ENCODE peak calls at places on chromosomes 3 and 15, in five cellular contexts. One of them, this sample, is unnamed.

GRCh38 chr3:159884661-159885402 is 103.8 kb upstream of the IL12A start:
- DNase-seq in adrenal gland: no peak
- DNase-seq in GM10248: peak; percentile 58
- DNase-seq in activated T-helper 2 cell treated with anti-CD3 and anti-CD28 coated beads, Interferon-gamma antibody, Interleukin-2, Interleukin-4, amounts not matched to agents 10 μg/mL and 5 μg/mL and 100 μg/mL, durations not matched to agents 14 hours and 24 hours and 36 hours: no peak
- DNase-seq in NCI-H2081 treated with DMSO at 0.1 percent for 48 hours: no peak
- DNase-seq in this sample: peak; percentile 3

GRCh38 chr3:51937611-51938450 is 3.9 kb downstream of the RRP9 start:
- DNase-seq in GM10248: no peak
- DNase-seq in adrenal gland: no peak
- DNase-seq in NCI-H2081 treated with DMSO at 0.1 percent for 48 hours: no peak
- DNase-seq in activated T-helper 2 cell treated with anti-CD3 and anti-CD28 coated beads, Interferon-gamma antibody, Interleukin-2, Interleukin-4, amounts not matched to agents 10 μg/mL and 5 μg/mL and 100 μg/mL, durations not matched to agents 14 hours and 24 hours and 36 hours: no peak
- DNase-seq in this sample: no peak

GRCh38 chr3:196422976-196423781 is 9.0 kb downstream of the UBXN7 start:
- DNase-seq in GM10248: no peak
- DNase-seq in adrenal gland: peak; percentile 54
- DNase-seq in activated T-helper 2 cell treated with anti-CD3 and anti-CD28 coated beads, Interferon-gamma antibody, Interleukin-2, Interleukin-4, amounts not matched to agents 10 μg/mL and 5 μg/mL and 100 μg/mL, durations not matched to agents 14 hours and 24 hours and 36 hours: no peak
- DNase-seq in NCI-H2081 treated with DMSO at 0.1 percent for 48 hours: no peak
- DNase-seq in this sample: no peak

GRCh38 chr3:15989419-15989818 is 185.1 kb upstream of the GALNT15 start:
- DNase-seq in NCI-H2081 treated with DMSO at 0.1 percent for 48 hours: no peak
- DNase-seq in activated T-helper 2 cell treated with anti-CD3 and anti-CD28 coated beads, Interferon-gamma antibody, Interleukin-2, Interleukin-4, amounts not matched to agents 10 μg/mL and 5 μg/mL and 100 μg/mL, durations not matched to agents 14 hours and 24 hours and 36 hours: no peak
- DNase-seq in GM10248: no peak
- DNase-seq in adrenal gland: no peak
- DNase-seq in this sample: no peak

GRCh38 chr3:76442374-76442915 is 597.5 kb upstream of the ROBO2 start:
- DNase-seq in activated T-helper 2 cell treated with anti-CD3 and anti-CD28 coated beads, Interferon-gamma antibody, Interleukin-2, Interleukin-4, amounts not matched to agents 10 μg/mL and 5 μg/mL and 100 μg/mL, durations not matched to agents 14 hours and 24 hours and 36 hours: no peak
- DNase-seq in GM10248: peak; percentile 4
- DNase-seq in NCI-H2081 treated with DMSO at 0.1 percent for 48 hours: no peak
- DNase-seq in adrenal gland: no peak
- DNase-seq in this sample: no peak

GRCh38 chr3:11096266-11097135 is 57.8 kb upstream of the HRH1 start:
- DNase-seq in GM10248: peak; percentile 29
- DNase-seq in NCI-H2081 treated with DMSO at 0.1 percent for 48 hours: no peak
- DNase-seq in activated T-helper 2 cell treated with anti-CD3 and anti-CD28 coated beads, Interferon-gamma antibody, Interleukin-2, Interleukin-4, amounts not matched to agents 10 μg/mL and 5 μg/mL and 100 μg/mL, durations not matched to agents 14 hours and 24 hours and 36 hours: peak; percentile 22
- DNase-seq in adrenal gland: peak; percentile 75
- DNase-seq in this sample: no peak

GRCh38 chr15:56254270-56254669 is 10.6 kb upstream of the RFX7 start:
- DNase-seq in adrenal gland: no peak
- DNase-seq in activated T-helper 2 cell treated with anti-CD3 and anti-CD28 coated beads, Interferon-gamma antibody, Interleukin-2, Interleukin-4, amounts not matched to agents 10 μg/mL and 5 μg/mL and 100 μg/mL, durations not matched to agents 14 hours and 24 hours and 36 hours: no peak
- DNase-seq in GM10248: no peak
- DNase-seq in NCI-H2081 treated with DMSO at 0.1 percent for 48 hours: no peak
- DNase-seq in this sample: no peak

GRCh38 chr15:84725001-84725491 is 9.1 kb upstream of the SEC11A start:
- DNase-seq in NCI-H2081 treated with DMSO at 0.1 percent for 48 hours: no peak
- DNase-seq in GM10248: peak; percentile 25
- DNase-seq in activated T-helper 2 cell treated with anti-CD3 and anti-CD28 coated beads, Interferon-gamma antibody, Interleukin-2, Interleukin-4, amounts not matched to agents 10 μg/mL and 5 μg/mL and 100 μg/mL, durations not matched to agents 14 hours and 24 hours and 36 hours: no peak
- DNase-seq in adrenal gland: no peak
- DNase-seq in this sample: peak; percentile 42

GRCh38 chr3:137103739-137104138 is 146.0 kb downstream of the IL20RB start:
- DNase-seq in GM10248: no peak
- DNase-seq in NCI-H2081 treated with DMSO at 0.1 percent for 48 hours: no peak
- DNase-seq in adrenal gland: no peak
- DNase-seq in activated T-helper 2 cell treated with anti-CD3 and anti-CD28 coated beads, Interferon-gamma antibody, Interleukin-2, Interleukin-4, amounts not matched to agents 10 μg/mL and 5 μg/mL and 100 μg/mL, durations not matched to agents 14 hours and 24 hours and 36 hours: no peak
- DNase-seq in this sample: no peak

GRCh38 chr15:60908888-60909287 is 320.2 kb downstream of the RORA start:
- DNase-seq in activated T-helper 2 cell treated with anti-CD3 and anti-CD28 coated beads, Interferon-gamma antibody, Interleukin-2, Interleukin-4, amounts not matched to agents 10 μg/mL and 5 μg/mL and 100 μg/mL, durations not matched to agents 14 hours and 24 hours and 36 hours: no peak
- DNase-seq in adrenal gland: no peak
- DNase-seq in GM10248: no peak
- DNase-seq in NCI-H2081 treated with DMSO at 0.1 percent for 48 hours: no peak
- DNase-seq in this sample: no peak

GRCh38 chr3:183370391-183370790 is 58.0 kb downstream of the MCF2L2 start:
- DNase-seq in activated T-helper 2 cell treated with anti-CD3 and anti-CD28 coated beads, Interferon-gamma antibody, Interleukin-2, Interleukin-4, amounts not matched to agents 10 μg/mL and 5 μg/mL and 100 μg/mL, durations not matched to agents 14 hours and 24 hours and 36 hours: no peak
- DNase-seq in adrenal gland: no peak
- DNase-seq in NCI-H2081 treated with DMSO at 0.1 percent for 48 hours: no peak
- DNase-seq in GM10248: no peak
- DNase-seq in this sample: no peak

GRCh38 chr3:170506556-170506955 is 79.3 kb downstream of the SLC7A14 start:
- DNase-seq in adrenal gland: no peak
- DNase-seq in GM10248: no peak
- DNase-seq in NCI-H2081 treated with DMSO at 0.1 percent for 48 hours: no peak
- DNase-seq in activated T-helper 2 cell treated with anti-CD3 and anti-CD28 coated beads, Interferon-gamma antibody, Interleukin-2, Interleukin-4, amounts not matched to agents 10 μg/mL and 5 μg/mL and 100 μg/mL, durations not matched to agents 14 hours and 24 hours and 36 hours: no peak
- DNase-seq in this sample: no peak

GRCh38 chr3:157785071-157785826 is 282.0 kb upstream of the VEPH1 start:
- DNase-seq in GM10248: no peak
- DNase-seq in adrenal gland: peak; percentile 34
- DNase-seq in NCI-H2081 treated with DMSO at 0.1 percent for 48 hours: no peak
- DNase-seq in activated T-helper 2 cell treated with anti-CD3 and anti-CD28 coated beads, Interferon-gamma antibody, Interleukin-2, Interleukin-4, amounts not matched to agents 10 μg/mL and 5 μg/mL and 100 μg/mL, durations not matched to agents 14 hours and 24 hours and 36 hours: no peak
- DNase-seq in this sample: no peak

GRCh38 chr3:45010718-45011355 is 15.3 kb upstream of the CLEC3B start:
- DNase-seq in activated T-helper 2 cell treated with anti-CD3 and anti-CD28 coated beads, Interferon-gamma antibody, Interleukin-2, Interleukin-4, amounts not matched to agents 10 μg/mL and 5 μg/mL and 100 μg/mL, durations not matched to agents 14 hours and 24 hours and 36 hours: no peak
- DNase-seq in NCI-H2081 treated with DMSO at 0.1 percent for 48 hours: no peak
- DNase-seq in adrenal gland: no peak
- DNase-seq in GM10248: no peak
- DNase-seq in this sample: no peak

GRCh38 chr3:64773150-64773549 is 85.3 kb upstream of the ADAMTS9 start:
- DNase-seq in GM10248: no peak
- DNase-seq in NCI-H2081 treated with DMSO at 0.1 percent for 48 hours: no peak
- DNase-seq in activated T-helper 2 cell treated with anti-CD3 and anti-CD28 coated beads, Interferon-gamma antibody, Interleukin-2, Interleukin-4, amounts not matched to agents 10 μg/mL and 5 μg/mL and 100 μg/mL, durations not matched to agents 14 hours and 24 hours and 36 hours: no peak
- DNase-seq in adrenal gland: no peak
- DNase-seq in this sample: no peak

GRCh38 chr3:116198087-116198486 is 247.2 kb downstream of the LSAMP start:
- DNase-seq in NCI-H2081 treated with DMSO at 0.1 percent for 48 hours: no peak
- DNase-seq in activated T-helper 2 cell treated with anti-CD3 and anti-CD28 coated beads, Interferon-gamma antibody, Interleukin-2, Interleukin-4, amounts not matched to agents 10 μg/mL and 5 μg/mL and 100 μg/mL, durations not matched to agents 14 hours and 24 hours and 36 hours: no peak
- DNase-seq in GM10248: no peak
- DNase-seq in adrenal gland: no peak
- DNase-seq in this sample: no peak

GRCh38 chr15:89777073-89777820 is 1.1 kb downstream of the MESP2 start:
- DNase-seq in adrenal gland: no peak
- DNase-seq in activated T-helper 2 cell treated with anti-CD3 and anti-CD28 coated beads, Interferon-gamma antibody, Interleukin-2, Interleukin-4, amounts not matched to agents 10 μg/mL and 5 μg/mL and 100 μg/mL, durations not matched to agents 14 hours and 24 hours and 36 hours: no peak
- DNase-seq in GM10248: no peak
- DNase-seq in NCI-H2081 treated with DMSO at 0.1 percent for 48 hours: no peak
- DNase-seq in this sample: no peak

GRCh38 chr15:52148409-52148808 is 35.8 kb upstream of the BCL2L10 start:
- DNase-seq in activated T-helper 2 cell treated with anti-CD3 and anti-CD28 coated beads, Interferon-gamma antibody, Interleukin-2, Interleukin-4, amounts not matched to agents 10 μg/mL and 5 μg/mL and 100 μg/mL, durations not matched to agents 14 hours and 24 hours and 36 hours: no peak
- DNase-seq in GM10248: no peak
- DNase-seq in NCI-H2081 treated with DMSO at 0.1 percent for 48 hours: no peak
- DNase-seq in adrenal gland: no peak
- DNase-seq in this sample: no peak

GRCh38 chr3:78610462-78611125 is 1157.2 kb downstream of the ROBO1 start:
- DNase-seq in NCI-H2081 treated with DMSO at 0.1 percent for 48 hours: no peak
- DNase-seq in adrenal gland: no peak
- DNase-seq in activated T-helper 2 cell treated with anti-CD3 and anti-CD28 coated beads, Interferon-gamma antibody, Interleukin-2, Interleukin-4, amounts not matched to agents 10 μg/mL and 5 μg/mL and 100 μg/mL, durations not matched to agents 14 hours and 24 hours and 36 hours: no peak
- DNase-seq in GM10248: no peak
- DNase-seq in this sample: no peak

GRCh38 chr3:151630938-151631417 is 102.7 kb upstream of the AADACL2 start:
- DNase-seq in adrenal gland: no peak
- DNase-seq in NCI-H2081 treated with DMSO at 0.1 percent for 48 hours: no peak
- DNase-seq in activated T-helper 2 cell treated with anti-CD3 and anti-CD28 coated beads, Interferon-gamma antibody, Interleukin-2, Interleukin-4, amounts not matched to agents 10 μg/mL and 5 μg/mL and 100 μg/mL, durations not matched to agents 14 hours and 24 hours and 36 hours: no peak
- DNase-seq in GM10248: no peak
- DNase-seq in this sample: no peak

GRCh38 chr3:172709776-172710708 is 825 bp downstream of the NCEH1 start:
- DNase-seq in adrenal gland: peak; percentile 57
- DNase-seq in NCI-H2081 treated with DMSO at 0.1 percent for 48 hours: no peak
- DNase-seq in activated T-helper 2 cell treated with anti-CD3 and anti-CD28 coated beads, Interferon-gamma antibody, Interleukin-2, Interleukin-4, amounts not matched to agents 10 μg/mL and 5 μg/mL and 100 μg/mL, durations not matched to agents 14 hours and 24 hours and 36 hours: no peak
- DNase-seq in GM10248: peak; percentile 30
- DNase-seq in this sample: no peak

GRCh38 chr15:71112429-71112828 is 2.8 kb upstream of the THSD4 start:
- DNase-seq in activated T-helper 2 cell treated with anti-CD3 and anti-CD28 coated beads, Interferon-gamma antibody, Interleukin-2, Interleukin-4, amounts not matched to agents 10 μg/mL and 5 μg/mL and 100 μg/mL, durations not matched to agents 14 hours and 24 hours and 36 hours: no peak
- DNase-seq in GM10248: no peak
- DNase-seq in NCI-H2081 treated with DMSO at 0.1 percent for 48 hours: no peak
- DNase-seq in adrenal gland: no peak
- DNase-seq in this sample: no peak

GRCh38 chr3:64422192-64422591 is 196.9 kb upstream of the PRICKLE2 start:
- DNase-seq in adrenal gland: no peak
- DNase-seq in NCI-H2081 treated with DMSO at 0.1 percent for 48 hours: no peak
- DNase-seq in activated T-helper 2 cell treated with anti-CD3 and anti-CD28 coated beads, Interferon-gamma antibody, Interleukin-2, Interleukin-4, amounts not matched to agents 10 μg/mL and 5 μg/mL and 100 μg/mL, durations not matched to agents 14 hours and 24 hours and 36 hours: no peak
- DNase-seq in GM10248: no peak
- DNase-seq in this sample: no peak

GRCh38 chr3:120684896-120685295 is 2.9 kb upstream of the HGD start:
- DNase-seq in GM10248: no peak
- DNase-seq in activated T-helper 2 cell treated with anti-CD3 and anti-CD28 coated beads, Interferon-gamma antibody, Interleukin-2, Interleukin-4, amounts not matched to agents 10 μg/mL and 5 μg/mL and 100 μg/mL, durations not matched to agents 14 hours and 24 hours and 36 hours: no peak
- DNase-seq in NCI-H2081 treated with DMSO at 0.1 percent for 48 hours: no peak
- DNase-seq in adrenal gland: no peak
- DNase-seq in this sample: no peak

GRCh38 chr3:71391361-71391760 is 192.2 kb downstream of the FOXP1 start:
- DNase-seq in GM10248: no peak
- DNase-seq in activated T-helper 2 cell treated with anti-CD3 and anti-CD28 coated beads, Interferon-gamma antibody, Interleukin-2, Interleukin-4, amounts not matched to agents 10 μg/mL and 5 μg/mL and 100 μg/mL, durations not matched to agents 14 hours and 24 hours and 36 hours: no peak
- DNase-seq in NCI-H2081 treated with DMSO at 0.1 percent for 48 hours: no peak
- DNase-seq in adrenal gland: no peak
- DNase-seq in this sample: no peak

GRCh38 chr15:29538110-29538509 is 268.5 kb upstream of the NSMCE3 start:
- DNase-seq in GM10248: no peak
- DNase-seq in adrenal gland: no peak
- DNase-seq in activated T-helper 2 cell treated with anti-CD3 and anti-CD28 coated beads, Interferon-gamma antibody, Interleukin-2, Interleukin-4, amounts not matched to agents 10 μg/mL and 5 μg/mL and 100 μg/mL, durations not matched to agents 14 hours and 24 hours and 36 hours: no peak
- DNase-seq in NCI-H2081 treated with DMSO at 0.1 percent for 48 hours: no peak
- DNase-seq in this sample: no peak

GRCh38 chr3:54071596-54071995 is 50.8 kb upstream of the CACNA2D3 start:
- DNase-seq in adrenal gland: no peak
- DNase-seq in NCI-H2081 treated with DMSO at 0.1 percent for 48 hours: no peak
- DNase-seq in activated T-helper 2 cell treated with anti-CD3 and anti-CD28 coated beads, Interferon-gamma antibody, Interleukin-2, Interleukin-4, amounts not matched to agents 10 μg/mL and 5 μg/mL and 100 μg/mL, durations not matched to agents 14 hours and 24 hours and 36 hours: no peak
- DNase-seq in GM10248: no peak
- DNase-seq in this sample: no peak

GRCh38 chr3:16199769-16200168 is 25.3 kb downstream of the GALNT15 start:
- DNase-seq in adrenal gland: no peak
- DNase-seq in activated T-helper 2 cell treated with anti-CD3 and anti-CD28 coated beads, Interferon-gamma antibody, Interleukin-2, Interleukin-4, amounts not matched to agents 10 μg/mL and 5 μg/mL and 100 μg/mL, durations not matched to agents 14 hours and 24 hours and 36 hours: no peak
- DNase-seq in NCI-H2081 treated with DMSO at 0.1 percent for 48 hours: no peak
- DNase-seq in GM10248: no peak
- DNase-seq in this sample: no peak

This sample was measured in central memory CD4-positive, alpha-beta T cell.